ENCODE peak calls at places on chromosome 4, in seven cellular contexts. S is stimulated activated CD8-positive, alpha-beta memory T cell treated with anti-CD3 and anti-CD28 coated beads, Interleukin-12 subunit alpha, Interleukin-12 subunit beta, amount 100 ng/mL, for 1 hour; Q is kidney glomerular epithelial cell; C is thoracic aorta; W is MG63; K is NCI-H187; G is endothelial cell. I is an unnamed sample.

GRCh38 chr4:109562457-109563237 is 2.6 kb downstream of the MCUB start:
- DNase-seq in S (no peak), K (no peak), Q (no peak), C (no peak), W (no peak), G (no peak), I (no peak)

GRCh38 chr4:73620115-73620792 is at the start of gene RASSF6:
- DNase-seq in K (peak; percentile 42), Q (peak; percentile 54), S (no peak), G (peak; percentile 34), C (no peak), W (peak; percentile 3), I (no peak)

GRCh38 chr4:188158336-188158735 is 19.1 kb downstream of the TRIML1 start:
- DNase-seq in K (no peak), S (no peak), G (no peak), C (no peak), W (no peak), Q (no peak), I (no peak)

GRCh38 chr4:152536545-152537182 is 772 bp upstream of the FBXW7 start:
- DNase-seq in S (peak; percentile 44), C (no peak), W (no peak), G (no peak), K (peak; percentile 37), Q (peak; percentile 25), I (no peak)

GRCh38 chr4:17511950-17512795 is at the start of gene QDPR:
- DNase-seq in Q (peak; percentile 11), C (no peak), G (peak; percentile 89), W (peak; percentile 75), S (peak; percentile 41), K (no peak), I (peak; percentile 69)

GRCh38 chr4:87032884-87033533 is 98.2 kb downstream of the AFF1 start:
- DNase-seq in W (no peak), C (no peak), Q (peak; percentile 36), G (no peak), K (no peak), S (no peak), I (no peak)

GRCh38 chr4:25986807-25987206 is 72.8 kb downstream of the SMIM20 start:
- DNase-seq in K (no peak), C (no peak), W (no peak), Q (no peak), G (no peak), S (no peak), I (no peak)

GRCh38 chr4:52212751-52213150 is 161.6 kb downstream of the SPATA18 start:
- DNase-seq in S (no peak), C (no peak), Q (no peak), G (no peak), W (no peak), K (no peak), I (no peak)

GRCh38 chr4:27217261-27217769 is 356.7 kb downstream of the STIM2 start:
- DNase-seq in Q (no peak), W (no peak), C (no peak), G (no peak), K (no peak), S (no peak), I (no peak)

I was measured in NCI-H446.